ENCODE peak calls at places on chromosomes 13 and 19, in four cellular contexts. One of them, this sample, is unnamed.

GRCh38 chr19:13098291-13099072 is 4.2 kb downstream of the LYL1 start:
- DNase-seq in K562: no peak
- DNase-seq in HL-60: peak; percentile 83
- DNase-seq in GM12878: no peak
- DNase-seq in this sample: no peak

GRCh38 chr13:25963681-25964080 is 88.1 kb downstream of the SHISA2 start:
- DNase-seq in GM12878: no peak
- DNase-seq in K562: no peak
- DNase-seq in HL-60: no peak
- DNase-seq in this sample: no peak

GRCh38 chr19:14183741-14184395 is 22.1 kb downstream of the ADGRL1 start:
- DNase-seq in K562: peak; percentile 34
- DNase-seq in GM12878: no peak
- DNase-seq in HL-60: no peak
- DNase-seq in this sample: no peak

GRCh38 chr13:46181799-46182490 is at the start of gene LCP1:
- DNase-seq in GM12878: peak; percentile 97
- DNase-seq in HL-60: peak; percentile 95
- DNase-seq in K562: peak; percentile 51
- DNase-seq in this sample: no peak

GRCh38 chr19:18292810-18293641 is 11.6 kb upstream of the JUND start:
- DNase-seq in HL-60: peak; percentile 81
- DNase-seq in GM12878: no peak
- DNase-seq in K562: peak; percentile 81
- DNase-seq in this sample: no peak

GRCh38 chr19:47331931-47332547 is at the start of gene C5AR2:
- DNase-seq in GM12878: no peak
- DNase-seq in HL-60: no peak
- DNase-seq in K562: no peak
- DNase-seq in this sample: no peak

GRCh38 chr19:48887861-48888612 is 10.5 kb downstream of the TULP2 start:
- DNase-seq in K562: no peak
- DNase-seq in GM12878: no peak
- DNase-seq in HL-60: no peak
- DNase-seq in this sample: no peak

GRCh38 chr19:54817670-54818536 is 1.6 kb downstream of the KIR3DL1 start:
- DNase-seq in K562: no peak
- DNase-seq in HL-60: no peak
- DNase-seq in GM12878: no peak
- DNase-seq in this sample: no peak

GRCh38 chr19:33659835-33660234 is 38.1 kb downstream of the CHST8 start:
- DNase-seq in HL-60: no peak
- DNase-seq in K562: no peak
- DNase-seq in GM12878: no peak
- DNase-seq in this sample: no peak

DNA sequence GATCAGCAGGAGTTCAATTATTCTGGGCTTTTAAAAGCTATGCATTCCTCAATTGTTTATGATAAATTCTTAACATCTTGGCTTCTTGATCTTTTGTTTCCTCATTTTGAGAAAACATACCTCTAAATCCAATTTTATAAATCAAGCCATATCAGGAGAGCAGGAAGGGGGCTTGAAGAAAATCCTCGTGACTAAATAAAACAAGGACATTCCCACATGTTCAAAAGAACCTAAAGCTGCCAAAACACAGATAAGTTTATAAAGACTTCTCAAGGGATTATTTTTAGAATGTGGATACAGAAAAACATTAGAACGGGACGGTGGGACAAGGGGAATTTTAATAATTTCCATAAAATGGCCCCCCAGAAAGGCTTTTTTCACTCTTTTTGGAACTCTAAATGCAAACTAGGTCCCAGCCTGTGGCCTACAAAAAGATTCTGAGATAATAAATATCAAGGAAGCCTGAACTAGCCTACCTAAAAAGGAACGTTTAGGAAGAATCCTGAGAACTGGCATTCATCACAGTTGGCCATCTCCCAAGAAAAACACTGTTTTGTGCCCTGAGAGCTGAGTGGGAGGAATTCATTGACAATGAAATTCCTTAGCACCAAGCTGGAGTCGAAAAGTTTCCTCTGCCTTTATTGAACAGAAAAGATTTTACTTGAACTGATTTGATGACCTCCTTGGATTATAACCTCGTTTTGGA is 30.1 kb downstream of the ZAR1L start:
- DNase-seq in GM12878: no peak
- DNase-seq in HL-60: no peak
- DNase-seq in K562: no peak
- DNase-seq in this sample: no peak
- TF ChIP-seq SPI1 in GM12878: no peak
- TF ChIP-seq SPI1 in HL-60: no peak
- TF ChIP-seq SPI1 in K562: no peak
- TF ChIP-seq SPI1 in this sample: no peak

GRCh38 chr13:20482818-20483217 is 42.8 kb downstream of the CRYL1 start:
- DNase-seq in HL-60: no peak
- DNase-seq in K562: no peak
- DNase-seq in GM12878: no peak
- DNase-seq in this sample: no peak

GRCh38 chr13:20477394-20477793 is 48.3 kb downstream of the CRYL1 start:
- DNase-seq in HL-60: no peak
- DNase-seq in GM12878: no peak
- DNase-seq in K562: no peak
- DNase-seq in this sample: no peak

GRCh38 chr13:20487927-20488326 is 37.7 kb downstream of the CRYL1 start:
- DNase-seq in HL-60: no peak
- DNase-seq in K562: no peak
- DNase-seq in GM12878: no peak
- DNase-seq in this sample: no peak

GRCh38 chr13:20482275-20482761 is 43.3 kb downstream of the CRYL1 start:
- DNase-seq in K562: no peak
- DNase-seq in HL-60: no peak
- DNase-seq in GM12878: no peak
- DNase-seq in this sample: no peak
- TF ChIP-seq SPI1 in K562: no peak
- TF ChIP-seq SPI1 in HL-60: no peak
- TF ChIP-seq SPI1 in GM12878: no peak
- TF ChIP-seq SPI1 in this sample: no peak

DNA sequence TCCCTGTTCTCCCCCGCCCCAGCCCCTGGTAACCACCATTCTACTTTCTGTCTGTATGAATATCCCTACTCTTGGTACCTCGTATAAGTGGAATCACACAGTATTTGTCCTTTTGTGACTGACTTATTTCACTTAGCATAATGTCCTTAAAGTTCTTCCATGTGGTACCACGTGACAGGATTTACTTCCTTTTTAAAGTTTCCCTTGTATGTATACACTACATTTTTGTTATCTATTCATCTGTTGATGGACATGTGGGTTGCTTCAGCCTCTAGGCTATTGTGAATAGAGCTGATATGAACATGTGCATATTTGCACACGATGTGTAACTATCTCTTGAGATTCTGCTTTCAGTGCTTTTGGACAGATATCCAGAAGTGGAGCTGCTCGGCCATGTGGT is 59.6 kb upstream of the GJB6 start:
- DNase-seq in K562: no peak
- DNase-seq in HL-60: no peak
- DNase-seq in GM12878: no peak
- DNase-seq in this sample: no peak
- TF ChIP-seq SPI1 in K562: no peak
- TF ChIP-seq SPI1 in HL-60: no peak
- TF ChIP-seq SPI1 in GM12878: no peak
- TF ChIP-seq SPI1 in this sample: no peak

DNA sequence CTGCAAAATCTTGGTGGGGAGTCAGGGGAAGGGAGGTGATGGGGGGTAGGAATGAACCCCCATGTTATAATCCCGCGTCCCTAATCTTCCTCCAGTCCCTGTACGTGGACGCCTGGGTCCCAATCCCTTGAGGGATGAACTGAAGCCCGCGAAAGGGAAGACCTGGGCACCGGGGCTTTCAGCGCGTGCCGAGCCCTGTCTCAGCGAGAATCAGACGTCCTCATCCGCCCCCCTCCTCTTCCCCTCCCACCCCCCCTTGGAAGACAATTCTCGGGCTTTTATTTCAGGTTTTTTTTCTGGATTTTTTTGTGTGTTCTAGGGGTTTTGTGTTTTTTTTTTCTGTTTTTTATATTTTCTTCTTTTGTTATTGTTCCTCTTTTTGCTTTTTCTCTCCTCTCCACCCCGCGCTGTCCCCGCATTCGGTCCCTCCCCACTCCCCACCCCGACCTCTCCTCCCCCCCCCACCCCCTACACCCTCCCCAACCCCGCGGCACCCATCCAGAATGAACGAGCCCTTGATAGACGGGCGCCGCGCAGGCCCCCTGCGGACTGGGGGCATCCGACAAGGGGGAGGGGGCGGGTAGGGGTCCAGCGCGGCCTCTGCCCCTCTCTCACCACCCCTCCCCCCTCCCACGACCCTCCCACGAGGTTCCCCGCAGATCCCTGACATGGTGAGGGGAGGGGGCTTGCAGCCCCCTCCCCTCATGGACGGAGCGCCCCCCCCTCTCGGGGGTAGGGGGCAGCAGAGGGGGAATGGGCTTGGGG is 10.3 kb downstream of the C19orf81 start:
- DNase-seq in HL-60: no peak
- DNase-seq in K562: no peak
- DNase-seq in GM12878: no peak
- DNase-seq in this sample: no peak
- TF ChIP-seq SPI1 in HL-60: no peak
- TF ChIP-seq SPI1 in K562: no peak
- TF ChIP-seq SPI1 in GM12878: no peak
- TF ChIP-seq SPI1 in this sample: no peak

GRCh38 chr13:41211062-41211461 is 16.7 kb upstream of the KBTBD7 start:
- DNase-seq in HL-60: no peak
- DNase-seq in GM12878: no peak
- DNase-seq in K562: no peak
- DNase-seq in this sample: no peak

GRCh38 chr13:41213919-41214318 is 19.6 kb upstream of the KBTBD7 start:
- DNase-seq in HL-60: peak; percentile 16
- DNase-seq in GM12878: no peak
- DNase-seq in K562: no peak
- DNase-seq in this sample: no peak

GRCh38 chr13:41213316-41213715 is 18.9 kb upstream of the KBTBD7 start:
- DNase-seq in GM12878: no peak
- DNase-seq in K562: no peak
- DNase-seq in HL-60: no peak
- DNase-seq in this sample: no peak

GRCh38 chr13:41212881-41213280 is 18.5 kb upstream of the KBTBD7 start:
- DNase-seq in GM12878: no peak
- DNase-seq in K562: no peak
- DNase-seq in HL-60: no peak
- DNase-seq in this sample: no peak

GRCh38 chr13:41216160-41216559 is 21.8 kb upstream of the KBTBD7 start:
- DNase-seq in HL-60: no peak
- DNase-seq in K562: no peak
- DNase-seq in GM12878: no peak
- DNase-seq in this sample: no peak
- TF ChIP-seq SPI1 in HL-60: no peak
- TF ChIP-seq SPI1 in K562: no peak
- TF ChIP-seq SPI1 in GM12878: no peak
- TF ChIP-seq SPI1 in this sample: no peak

DNA sequence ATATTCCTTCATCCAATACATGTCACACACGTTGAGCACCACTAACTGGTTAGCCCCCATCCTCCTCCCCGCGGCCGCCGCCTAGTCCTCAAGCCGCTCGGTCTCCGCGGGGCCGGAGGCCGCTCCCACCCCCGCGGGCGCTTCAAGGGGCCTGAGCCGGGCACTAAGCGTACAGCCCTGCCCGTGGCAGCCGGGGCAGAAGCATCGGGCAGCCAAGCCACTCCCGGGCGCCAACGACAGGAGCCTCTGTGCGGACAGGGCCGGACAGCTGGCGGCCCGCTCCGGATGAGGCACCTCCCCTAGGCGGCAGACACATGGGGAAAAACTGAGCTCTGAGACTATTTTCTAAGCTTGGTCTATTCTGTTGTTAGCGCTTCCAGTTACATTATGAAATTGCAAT is 2.8 kb upstream of the ZNF543 start:
- DNase-seq in HL-60: no peak
- DNase-seq in K562: no peak
- DNase-seq in GM12878: no peak
- DNase-seq in this sample: no peak
- TF ChIP-seq SPI1 in HL-60: no peak
- TF ChIP-seq SPI1 in K562: no peak
- TF ChIP-seq SPI1 in GM12878: no peak
- TF ChIP-seq SPI1 in this sample: no peak

DNA sequence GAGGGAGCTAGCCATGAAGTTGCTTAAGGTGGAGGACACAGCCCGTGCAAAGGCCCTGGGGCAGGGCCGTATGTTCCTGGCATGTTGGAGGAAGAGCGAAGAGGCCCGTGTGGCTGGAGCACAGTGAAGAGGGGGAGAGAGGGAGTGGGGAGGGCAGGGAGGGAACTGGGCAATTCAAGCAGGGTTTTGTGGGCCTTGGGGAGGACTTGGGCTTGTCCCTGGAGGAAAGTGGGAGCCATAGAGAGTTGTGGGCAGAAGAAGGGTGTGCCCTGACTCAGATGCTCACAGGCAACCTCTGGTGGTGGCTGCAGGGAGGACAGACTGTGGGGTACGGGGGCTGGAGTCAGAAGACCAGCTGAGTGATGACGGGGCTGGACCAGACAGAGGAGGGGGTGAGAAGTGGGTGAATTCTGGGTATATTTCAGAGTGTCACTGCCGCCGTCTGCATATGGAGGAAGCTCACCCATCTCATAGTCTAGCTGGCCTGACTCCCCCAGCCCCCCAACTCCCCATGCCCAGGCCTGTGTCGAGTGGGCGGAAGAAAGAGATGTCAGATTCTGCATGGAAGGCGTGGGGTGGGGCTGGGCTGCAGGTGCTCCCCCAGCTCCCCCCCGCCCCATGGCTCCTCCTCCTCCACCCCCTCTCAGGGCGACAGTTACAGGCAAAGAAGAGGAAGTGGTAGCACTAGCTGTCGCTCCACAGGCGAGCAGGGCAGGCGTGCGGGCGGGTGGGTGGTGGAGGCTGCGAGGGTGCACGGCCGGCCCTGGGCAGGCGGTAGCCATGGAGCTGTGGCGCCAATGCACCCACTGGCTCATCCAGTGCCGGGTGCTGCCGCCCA is at the start of gene VAV1:
- DNase-seq in HL-60: peak; percentile 96
- DNase-seq in GM12878: peak; percentile 64
- DNase-seq in K562: peak; percentile 79
- DNase-seq in this sample: peak; percentile 90
- TF ChIP-seq SPI1 in HL-60: peak; percentile 97
- TF ChIP-seq SPI1 in GM12878: peak; percentile 93
- TF ChIP-seq SPI1 in K562: peak; percentile 98
- TF ChIP-seq SPI1 in this sample: peak; percentile 92

This sample was measured in GM12891.